ENCODE peak calls at places on chromosomes 7 and 10, in ten cellular contexts. One of them, this sample, is unnamed.

GRCh38 chr10:100969175-100970075 is at the start of gene SEMA4G:
- DNase-seq in dorsolateral prefrontal cortex: no peak
- DNase-seq in endothelial cell: peak; percentile 69
- DNase-seq in GM20000: peak; percentile 80
- DNase-seq in coronary artery: no peak
- DNase-seq in esophagus squamous epithelium: no peak
- DNase-seq in mammary epithelial cell: no peak
- DNase-seq in GM13976: peak; percentile 80
- DNase-seq in psoas muscle: peak; percentile 50
- DNase-seq in AG04450: no peak
- DNase-seq in this sample: peak; percentile 80

GRCh38 chr10:99964791-99965190 is 45.0 kb downstream of the DNMBP start:
- DNase-seq in dorsolateral prefrontal cortex: no peak
- DNase-seq in GM13976: no peak
- DNase-seq in coronary artery: no peak
- DNase-seq in AG04450: no peak
- DNase-seq in esophagus squamous epithelium: no peak
- DNase-seq in mammary epithelial cell: no peak
- DNase-seq in GM20000: no peak
- DNase-seq in endothelial cell: no peak
- DNase-seq in psoas muscle: no peak
- DNase-seq in this sample: no peak

GRCh38 chr7:47038621-47039020 is 543.3 kb downstream of the TNS3 start:
- DNase-seq in GM13976: no peak
- DNase-seq in esophagus squamous epithelium: no peak
- DNase-seq in AG04450: no peak
- DNase-seq in mammary epithelial cell: no peak
- DNase-seq in psoas muscle: no peak
- DNase-seq in GM20000: no peak
- DNase-seq in endothelial cell: no peak
- DNase-seq in coronary artery: no peak
- DNase-seq in dorsolateral prefrontal cortex: no peak
- DNase-seq in this sample: no peak

GRCh38 chr7:129778770-129779601 is 167.5 kb downstream of the NRF1 start:
- DNase-seq in esophagus squamous epithelium: no peak
- DNase-seq in AG04450: no peak
- DNase-seq in psoas muscle: no peak
- DNase-seq in mammary epithelial cell: peak; percentile 42
- DNase-seq in endothelial cell: no peak
- DNase-seq in dorsolateral prefrontal cortex: no peak
- DNase-seq in coronary artery: no peak
- DNase-seq in GM13976: no peak
- DNase-seq in GM20000: peak; percentile 57
- DNase-seq in this sample: peak; percentile 64

GRCh38 chr10:102752266-102752930 is 8.7 kb downstream of the WBP1L start:
- DNase-seq in GM13976: no peak
- DNase-seq in mammary epithelial cell: no peak
- DNase-seq in coronary artery: peak; percentile 87
- DNase-seq in AG04450: no peak
- DNase-seq in psoas muscle: no peak
- DNase-seq in GM20000: no peak
- DNase-seq in dorsolateral prefrontal cortex: no peak
- DNase-seq in esophagus squamous epithelium: no peak
- DNase-seq in endothelial cell: no peak
- DNase-seq in this sample: no peak

GRCh38 chr10:70906953-70907618 is 18.7 kb upstream of the PCBD1 start:
- DNase-seq in psoas muscle: no peak
- DNase-seq in GM20000: no peak
- DNase-seq in esophagus squamous epithelium: no peak
- DNase-seq in dorsolateral prefrontal cortex: no peak
- DNase-seq in coronary artery: no peak
- DNase-seq in AG04450: no peak
- DNase-seq in GM13976: no peak
- DNase-seq in mammary epithelial cell: no peak
- DNase-seq in endothelial cell: no peak
- DNase-seq in this sample: no peak

GRCh38 chr7:115516341-115516740 is 514.2 kb downstream of the TFEC start:
- DNase-seq in GM13976: no peak
- DNase-seq in esophagus squamous epithelium: no peak
- DNase-seq in GM20000: no peak
- DNase-seq in AG04450: no peak
- DNase-seq in coronary artery: no peak
- DNase-seq in endothelial cell: no peak
- DNase-seq in dorsolateral prefrontal cortex: no peak
- DNase-seq in mammary epithelial cell: no peak
- DNase-seq in psoas muscle: no peak
- DNase-seq in this sample: no peak

GRCh38 chr7:72446566-72447462 is 34.7 kb upstream of the CALN1 start:
- DNase-seq in psoas muscle: no peak
- DNase-seq in endothelial cell: no peak
- DNase-seq in AG04450: no peak
- DNase-seq in dorsolateral prefrontal cortex: no peak
- DNase-seq in coronary artery: no peak
- DNase-seq in GM20000: no peak
- DNase-seq in mammary epithelial cell: no peak
- DNase-seq in GM13976: no peak
- DNase-seq in esophagus squamous epithelium: no peak
- DNase-seq in this sample: no peak

GRCh38 chr10:65945071-65945470 is 980.8 kb upstream of the LRRTM3 start:
- DNase-seq in GM20000: no peak
- DNase-seq in psoas muscle: no peak
- DNase-seq in AG04450: no peak
- DNase-seq in dorsolateral prefrontal cortex: no peak
- DNase-seq in coronary artery: no peak
- DNase-seq in mammary epithelial cell: peak; percentile 21
- DNase-seq in GM13976: no peak
- DNase-seq in esophagus squamous epithelium: no peak
- DNase-seq in endothelial cell: no peak
- DNase-seq in this sample: no peak

GRCh38 chr10:28627102-28627501 is 50.2 kb upstream of the BAMBI start:
- DNase-seq in coronary artery: no peak
- DNase-seq in GM13976: no peak
- DNase-seq in GM20000: no peak
- DNase-seq in endothelial cell: no peak
- DNase-seq in esophagus squamous epithelium: no peak
- DNase-seq in mammary epithelial cell: no peak
- DNase-seq in AG04450: no peak
- DNase-seq in psoas muscle: no peak
- DNase-seq in dorsolateral prefrontal cortex: no peak
- DNase-seq in this sample: no peak

GRCh38 chr10:2870654-2871053 is 196.7 kb upstream of the PFKP start:
- DNase-seq in psoas muscle: no peak
- DNase-seq in mammary epithelial cell: no peak
- DNase-seq in GM13976: no peak
- DNase-seq in esophagus squamous epithelium: no peak
- DNase-seq in coronary artery: no peak
- DNase-seq in AG04450: no peak
- DNase-seq in dorsolateral prefrontal cortex: no peak
- DNase-seq in endothelial cell: no peak
- DNase-seq in GM20000: no peak
- DNase-seq in this sample: no peak

GRCh38 chr10:123284022-123284421 is 129.8 kb downstream of the BUB3 start:
- DNase-seq in coronary artery: no peak
- DNase-seq in dorsolateral prefrontal cortex: no peak
- DNase-seq in endothelial cell: no peak
- DNase-seq in psoas muscle: no peak
- DNase-seq in GM13976: no peak
- DNase-seq in AG04450: no peak
- DNase-seq in mammary epithelial cell: peak; percentile 37
- DNase-seq in esophagus squamous epithelium: no peak
- DNase-seq in GM20000: no peak
- DNase-seq in this sample: no peak

GRCh38 chr10:74888947-74889661 is 62.7 kb downstream of the KAT6B start:
- DNase-seq in GM20000: no peak
- DNase-seq in mammary epithelial cell: no peak
- DNase-seq in dorsolateral prefrontal cortex: no peak
- DNase-seq in coronary artery: no peak
- DNase-seq in GM13976: no peak
- DNase-seq in esophagus squamous epithelium: no peak
- DNase-seq in endothelial cell: no peak
- DNase-seq in psoas muscle: no peak
- DNase-seq in AG04450: no peak
- DNase-seq in this sample: no peak
- TF ChIP-seq CTCF in GM20000: no peak
- TF ChIP-seq CTCF in mammary epithelial cell: no peak
- TF ChIP-seq CTCF in dorsolateral prefrontal cortex: peak; percentile 43
- TF ChIP-seq CTCF in coronary artery: no peak
- TF ChIP-seq CTCF in GM13976: no peak
- TF ChIP-seq CTCF in esophagus squamous epithelium: no peak
- TF ChIP-seq CTCF in endothelial cell: no peak
- TF ChIP-seq CTCF in psoas muscle: peak; percentile 10
- TF ChIP-seq CTCF in AG04450: peak; percentile 12
- TF ChIP-seq CTCF in this sample: no peak

DNA sequence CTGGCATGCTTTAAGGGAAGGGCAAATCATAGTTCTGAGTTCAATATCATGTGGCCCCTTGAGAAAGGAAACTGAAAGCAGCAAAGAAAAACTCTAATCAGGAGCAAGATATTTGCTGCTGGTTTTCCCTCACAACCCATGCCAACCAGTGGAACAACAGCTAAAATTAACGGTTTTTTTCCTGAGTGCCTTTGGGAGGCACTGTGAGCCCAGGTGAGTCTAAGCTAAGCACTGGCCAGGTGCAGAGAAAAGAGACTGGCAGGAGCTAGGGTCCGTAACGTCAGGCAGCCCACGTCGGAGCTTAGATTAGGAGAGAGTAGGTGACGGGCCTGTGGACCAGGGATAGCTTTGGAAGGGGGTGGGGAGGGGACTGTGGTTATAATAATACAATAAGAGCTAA is 97.7 kb upstream of the PALS2 start:
- DNase-seq in mammary epithelial cell: no peak
- DNase-seq in GM13976: no peak
- DNase-seq in dorsolateral prefrontal cortex: no peak
- DNase-seq in psoas muscle: no peak
- DNase-seq in esophagus squamous epithelium: no peak
- DNase-seq in AG04450: no peak
- DNase-seq in endothelial cell: no peak
- DNase-seq in coronary artery: no peak
- DNase-seq in GM20000: no peak
- DNase-seq in this sample: no peak
- TF ChIP-seq CTCF in mammary epithelial cell: no peak
- TF ChIP-seq CTCF in GM13976: no peak
- TF ChIP-seq CTCF in dorsolateral prefrontal cortex: no peak
- TF ChIP-seq CTCF in psoas muscle: no peak
- TF ChIP-seq CTCF in esophagus squamous epithelium: no peak
- TF ChIP-seq CTCF in AG04450: no peak
- TF ChIP-seq CTCF in endothelial cell: no peak
- TF ChIP-seq CTCF in coronary artery: no peak
- TF ChIP-seq CTCF in GM20000: no peak
- TF ChIP-seq CTCF in this sample: no peak

GRCh38 chr7:130793855-130794618 is 60.0 kb upstream of the KLF14 start:
- DNase-seq in AG04450: no peak
- DNase-seq in esophagus squamous epithelium: no peak
- DNase-seq in GM13976: no peak
- DNase-seq in coronary artery: no peak
- DNase-seq in mammary epithelial cell: peak; percentile 48
- DNase-seq in GM20000: no peak
- DNase-seq in psoas muscle: no peak
- DNase-seq in endothelial cell: no peak
- DNase-seq in dorsolateral prefrontal cortex: no peak
- DNase-seq in this sample: no peak
- TF ChIP-seq CTCF in AG04450: peak; percentile 21
- TF ChIP-seq CTCF in esophagus squamous epithelium: no peak
- TF ChIP-seq CTCF in GM13976: no peak
- TF ChIP-seq CTCF in coronary artery: no peak
- TF ChIP-seq CTCF in mammary epithelial cell: no peak
- TF ChIP-seq CTCF in GM20000: no peak
- TF ChIP-seq CTCF in psoas muscle: no peak
- TF ChIP-seq CTCF in endothelial cell: no peak
- TF ChIP-seq CTCF in dorsolateral prefrontal cortex: peak; percentile 41
- TF ChIP-seq CTCF in this sample: no peak

GRCh38 chr10:19930936-19931859 is 115.0 kb downstream of the PLXDC2 start:
- DNase-seq in esophagus squamous epithelium: no peak
- DNase-seq in mammary epithelial cell: peak; percentile 89
- DNase-seq in dorsolateral prefrontal cortex: no peak
- DNase-seq in GM20000: no peak
- DNase-seq in coronary artery: no peak
- DNase-seq in AG04450: peak; percentile 29
- DNase-seq in psoas muscle: peak; percentile 22
- DNase-seq in endothelial cell: no peak
- DNase-seq in GM13976: no peak
- DNase-seq in this sample: no peak
- TF ChIP-seq CTCF in esophagus squamous epithelium: no peak
- TF ChIP-seq CTCF in mammary epithelial cell: no peak
- TF ChIP-seq CTCF in dorsolateral prefrontal cortex: no peak
- TF ChIP-seq CTCF in GM20000: no peak
- TF ChIP-seq CTCF in coronary artery: no peak
- TF ChIP-seq CTCF in AG04450: no peak
- TF ChIP-seq CTCF in psoas muscle: no peak
- TF ChIP-seq CTCF in endothelial cell: no peak
- TF ChIP-seq CTCF in GM13976: no peak
- TF ChIP-seq CTCF in this sample: no peak

GRCh38 chr10:97292097-97292861 is at the start of gene ARHGAP19:
- DNase-seq in esophagus squamous epithelium: peak; percentile 84
- DNase-seq in endothelial cell: peak; percentile 86
- DNase-seq in GM13976: peak; percentile 94
- DNase-seq in dorsolateral prefrontal cortex: peak; percentile 84
- DNase-seq in mammary epithelial cell: peak; percentile 99
- DNase-seq in GM20000: peak; percentile 95
- DNase-seq in psoas muscle: peak; percentile 94
- DNase-seq in AG04450: peak; percentile 95
- DNase-seq in coronary artery: peak; percentile 98
- DNase-seq in this sample: peak; percentile 95
- TF ChIP-seq CTCF in esophagus squamous epithelium: no peak
- TF ChIP-seq CTCF in endothelial cell: no peak
- TF ChIP-seq CTCF in GM13976: no peak
- TF ChIP-seq CTCF in dorsolateral prefrontal cortex: no peak
- TF ChIP-seq CTCF in mammary epithelial cell: peak; percentile 26
- TF ChIP-seq CTCF in GM20000: no peak
- TF ChIP-seq CTCF in psoas muscle: no peak
- TF ChIP-seq CTCF in AG04450: peak; percentile 18
- TF ChIP-seq CTCF in coronary artery: no peak
- TF ChIP-seq CTCF in this sample: peak; percentile 6

DNA sequence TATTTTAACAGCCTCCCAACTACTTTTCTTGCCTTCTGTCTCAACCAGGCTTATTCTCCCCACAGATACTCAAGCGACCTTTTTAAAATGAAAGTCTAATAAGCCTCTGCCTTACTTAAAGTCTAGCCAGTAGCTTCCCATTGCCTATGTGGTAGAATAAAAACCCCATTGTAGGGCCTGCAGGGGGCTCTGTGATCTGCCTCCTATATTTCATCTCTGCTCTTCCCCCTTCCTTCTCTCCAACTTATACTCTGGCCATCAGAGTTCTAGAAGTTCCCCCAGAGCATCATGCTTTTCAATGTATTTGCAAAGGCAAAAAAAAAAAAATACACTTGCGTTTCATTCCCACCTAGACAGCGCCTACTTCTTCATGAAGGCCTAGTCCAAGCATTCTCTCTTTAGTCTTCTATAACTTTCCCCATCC is 167.7 kb upstream of the ADO start:
- DNase-seq in dorsolateral prefrontal cortex: no peak
- DNase-seq in GM20000: no peak
- DNase-seq in GM13976: no peak
- DNase-seq in coronary artery: no peak
- DNase-seq in endothelial cell: no peak
- DNase-seq in psoas muscle: no peak
- DNase-seq in esophagus squamous epithelium: no peak
- DNase-seq in mammary epithelial cell: no peak
- DNase-seq in AG04450: no peak
- DNase-seq in this sample: no peak
- TF ChIP-seq CTCF in dorsolateral prefrontal cortex: no peak
- TF ChIP-seq CTCF in GM20000: no peak
- TF ChIP-seq CTCF in GM13976: no peak
- TF ChIP-seq CTCF in coronary artery: no peak
- TF ChIP-seq CTCF in endothelial cell: no peak
- TF ChIP-seq CTCF in psoas muscle: no peak
- TF ChIP-seq CTCF in esophagus squamous epithelium: no peak
- TF ChIP-seq CTCF in mammary epithelial cell: no peak
- TF ChIP-seq CTCF in AG04450: peak; percentile 47
- TF ChIP-seq CTCF in this sample: peak; percentile 33

GRCh38 chr10:125038637-125039036 is 96.7 kb downstream of the ZRANB1 start:
- DNase-seq in esophagus squamous epithelium: no peak
- DNase-seq in dorsolateral prefrontal cortex: no peak
- DNase-seq in endothelial cell: no peak
- DNase-seq in coronary artery: peak; percentile 89
- DNase-seq in GM13976: no peak
- DNase-seq in mammary epithelial cell: no peak
- DNase-seq in GM20000: no peak
- DNase-seq in AG04450: no peak
- DNase-seq in psoas muscle: peak; percentile 72
- DNase-seq in this sample: no peak
- TF ChIP-seq CTCF in esophagus squamous epithelium: no peak
- TF ChIP-seq CTCF in dorsolateral prefrontal cortex: peak; percentile 51
- TF ChIP-seq CTCF in endothelial cell: no peak
- TF ChIP-seq CTCF in coronary artery: no peak
- TF ChIP-seq CTCF in GM13976: peak; percentile 19
- TF ChIP-seq CTCF in mammary epithelial cell: peak; percentile 0
- TF ChIP-seq CTCF in GM20000: no peak
- TF ChIP-seq CTCF in AG04450: peak; percentile 6
- TF ChIP-seq CTCF in psoas muscle: peak; percentile 18
- TF ChIP-seq CTCF in this sample: peak; percentile 26

This sample was measured in GM13977.